ENCODE peak calls at places on chromosomes 5 and 9, in seven cellular contexts. One of them, this sample, is unnamed.

GRCh38 chr9:76215066-76215465 is 179.2 kb downstream of the RFK start:
- DNase-seq in left ventricle myocardium inferior: no peak
- DNase-seq in fibroblast of the conjunctiva: peak; percentile 5
- DNase-seq in CD8-positive, alpha-beta T cell: no peak
- DNase-seq in fibroblast of mammary gland: peak; percentile 82
- DNase-seq in EH: peak; percentile 92
- DNase-seq in head of caudate nucleus: no peak
- DNase-seq in this sample: peak; percentile 86

GRCh38 chr5:171024084-171024483 is 162.3 kb downstream of the RANBP17 start:
- DNase-seq in left ventricle myocardium inferior: no peak
- DNase-seq in fibroblast of the conjunctiva: no peak
- DNase-seq in CD8-positive, alpha-beta T cell: no peak
- DNase-seq in fibroblast of mammary gland: no peak
- DNase-seq in EH: no peak
- DNase-seq in head of caudate nucleus: no peak
- DNase-seq in this sample: no peak

GRCh38 chr9:133726401-133727276 is 11.5 kb downstream of the SARDH start:
- DNase-seq in left ventricle myocardium inferior: peak; percentile 55
- DNase-seq in fibroblast of the conjunctiva: no peak
- DNase-seq in CD8-positive, alpha-beta T cell: peak; percentile 56
- DNase-seq in fibroblast of mammary gland: peak; percentile 46
- DNase-seq in EH: peak; percentile 52
- DNase-seq in head of caudate nucleus: peak; percentile 55
- DNase-seq in this sample: peak; percentile 14

GRCh38 chr9:115289757-115290208 is 171.8 kb upstream of the TNC start:
- DNase-seq in left ventricle myocardium inferior: no peak
- DNase-seq in fibroblast of the conjunctiva: no peak
- DNase-seq in CD8-positive, alpha-beta T cell: no peak
- DNase-seq in fibroblast of mammary gland: peak; percentile 63
- DNase-seq in EH: peak; percentile 92
- DNase-seq in head of caudate nucleus: no peak
- DNase-seq in this sample: no peak

GRCh38 chr5:112757468-112758208 is 20.0 kb downstream of the APC start:
- DNase-seq in left ventricle myocardium inferior: no peak
- DNase-seq in fibroblast of the conjunctiva: peak; percentile 47
- DNase-seq in CD8-positive, alpha-beta T cell: no peak
- DNase-seq in fibroblast of mammary gland: peak; percentile 74
- DNase-seq in EH: peak; percentile 68
- DNase-seq in head of caudate nucleus: no peak
- DNase-seq in this sample: peak; percentile 43

GRCh38 chr5:54608423-54609085 is 91.0 kb downstream of the SNX18 start:
- DNase-seq in left ventricle myocardium inferior: no peak
- DNase-seq in fibroblast of the conjunctiva: no peak
- DNase-seq in CD8-positive, alpha-beta T cell: no peak
- DNase-seq in fibroblast of mammary gland: peak; percentile 17
- DNase-seq in EH: no peak
- DNase-seq in head of caudate nucleus: no peak
- DNase-seq in this sample: no peak

GRCh38 chr5:36573441-36573840 is 33.0 kb upstream of the SLC1A3 start:
- DNase-seq in left ventricle myocardium inferior: no peak
- DNase-seq in fibroblast of the conjunctiva: peak; percentile 22
- DNase-seq in CD8-positive, alpha-beta T cell: no peak
- DNase-seq in fibroblast of mammary gland: peak; percentile 77
- DNase-seq in EH: peak; percentile 59
- DNase-seq in head of caudate nucleus: no peak
- DNase-seq in this sample: no peak

GRCh38 chr9:69385474-69386091 is 60.6 kb downstream of the ENTREP1 start:
- DNase-seq in left ventricle myocardium inferior: no peak
- DNase-seq in fibroblast of the conjunctiva: no peak
- DNase-seq in CD8-positive, alpha-beta T cell: no peak
- DNase-seq in fibroblast of mammary gland: no peak
- DNase-seq in EH: no peak
- DNase-seq in head of caudate nucleus: no peak
- DNase-seq in this sample: no peak

GRCh38 chr9:6645153-6646027 is at the start of gene GLDC:
- DNase-seq in left ventricle myocardium inferior: peak; percentile 27
- DNase-seq in fibroblast of the conjunctiva: no peak
- DNase-seq in CD8-positive, alpha-beta T cell: no peak
- DNase-seq in fibroblast of mammary gland: no peak
- DNase-seq in EH: no peak
- DNase-seq in head of caudate nucleus: peak; percentile 52
- DNase-seq in this sample: no peak

GRCh38 chr5:135264451-135265445 is 134.3 kb downstream of the MACROH2A1 start:
- DNase-seq in left ventricle myocardium inferior: no peak
- DNase-seq in fibroblast of the conjunctiva: no peak
- DNase-seq in CD8-positive, alpha-beta T cell: no peak
- DNase-seq in fibroblast of mammary gland: no peak
- DNase-seq in EH: peak; percentile 56
- DNase-seq in head of caudate nucleus: no peak
- DNase-seq in this sample: no peak

GRCh38 chr5:137975208-137975607 is 57.7 kb downstream of the FAM13B start:
- DNase-seq in left ventricle myocardium inferior: no peak
- DNase-seq in fibroblast of the conjunctiva: no peak
- DNase-seq in CD8-positive, alpha-beta T cell: no peak
- DNase-seq in fibroblast of mammary gland: no peak
- DNase-seq in EH: no peak
- DNase-seq in head of caudate nucleus: no peak
- DNase-seq in this sample: no peak

GRCh38 chr5:132490484-132491367 is at the start of gene IRF1:
- DNase-seq in left ventricle myocardium inferior: peak; percentile 96
- DNase-seq in fibroblast of the conjunctiva: peak; percentile 93
- DNase-seq in CD8-positive, alpha-beta T cell: peak; percentile 99
- DNase-seq in fibroblast of mammary gland: peak; percentile 92
- DNase-seq in EH: peak; percentile 97
- DNase-seq in head of caudate nucleus: peak; percentile 94
- DNase-seq in this sample: peak; percentile 88

GRCh38 chr5:17230808-17231525 is 13.5 kb downstream of the BASP1 start:
- DNase-seq in left ventricle myocardium inferior: no peak
- DNase-seq in fibroblast of the conjunctiva: no peak
- DNase-seq in CD8-positive, alpha-beta T cell: no peak
- DNase-seq in fibroblast of mammary gland: no peak
- DNase-seq in EH: no peak
- DNase-seq in head of caudate nucleus: no peak
- DNase-seq in this sample: no peak

GRCh38 chr9:110101531-110102161 is 106.3 kb downstream of the C9orf152 start:
- DNase-seq in left ventricle myocardium inferior: peak; percentile 25
- DNase-seq in fibroblast of the conjunctiva: no peak
- DNase-seq in CD8-positive, alpha-beta T cell: no peak
- DNase-seq in fibroblast of mammary gland: peak; percentile 45
- DNase-seq in EH: no peak
- DNase-seq in head of caudate nucleus: no peak
- DNase-seq in this sample: no peak

GRCh38 chr9:136439550-136440408 is at the start of gene INPP5E:
- DNase-seq in left ventricle myocardium inferior: peak; percentile 80
- DNase-seq in fibroblast of the conjunctiva: no peak
- DNase-seq in CD8-positive, alpha-beta T cell: peak; percentile 81
- DNase-seq in fibroblast of mammary gland: peak; percentile 53
- DNase-seq in EH: peak; percentile 65
- DNase-seq in head of caudate nucleus: peak; percentile 82
- DNase-seq in this sample: peak; percentile 5

GRCh38 chr9:16197578-16198370 is 644.9 kb downstream of the CCDC171 start:
- DNase-seq in left ventricle myocardium inferior: no peak
- DNase-seq in fibroblast of the conjunctiva: no peak
- DNase-seq in CD8-positive, alpha-beta T cell: no peak
- DNase-seq in fibroblast of mammary gland: no peak
- DNase-seq in EH: peak; percentile 85
- DNase-seq in head of caudate nucleus: no peak
- DNase-seq in this sample: no peak

GRCh38 chr9:115757461-115757860 is 396.1 kb upstream of the PAPPA start:
- DNase-seq in left ventricle myocardium inferior: no peak
- DNase-seq in fibroblast of the conjunctiva: no peak
- DNase-seq in CD8-positive, alpha-beta T cell: no peak
- DNase-seq in fibroblast of mammary gland: peak; percentile 28
- DNase-seq in EH: peak; percentile 7
- DNase-seq in head of caudate nucleus: no peak
- DNase-seq in this sample: no peak

GRCh38 chr5:180526265-180526664 is 32.1 kb downstream of the CNOT6 start:
- DNase-seq in left ventricle myocardium inferior: no peak
- DNase-seq in fibroblast of the conjunctiva: no peak
- DNase-seq in CD8-positive, alpha-beta T cell: no peak
- DNase-seq in fibroblast of mammary gland: peak; percentile 5
- DNase-seq in EH: no peak
- DNase-seq in head of caudate nucleus: no peak
- DNase-seq in this sample: no peak

GRCh38 chr9:111198936-111199335 is 131.1 kb downstream of the OR2K2 start:
- DNase-seq in left ventricle myocardium inferior: no peak
- DNase-seq in fibroblast of the conjunctiva: no peak
- DNase-seq in CD8-positive, alpha-beta T cell: no peak
- DNase-seq in fibroblast of mammary gland: peak; percentile 44
- DNase-seq in EH: peak; percentile 54
- DNase-seq in head of caudate nucleus: no peak
- DNase-seq in this sample: no peak

GRCh38 chr9:134604834-134605233 is 36.8 kb upstream of the COL5A1 start:
- DNase-seq in left ventricle myocardium inferior: no peak
- DNase-seq in fibroblast of the conjunctiva: no peak
- DNase-seq in CD8-positive, alpha-beta T cell: no peak
- DNase-seq in fibroblast of mammary gland: no peak
- DNase-seq in EH: no peak
- DNase-seq in head of caudate nucleus: no peak
- DNase-seq in this sample: no peak

GRCh38 chr9:17942498-17942897 is 363.6 kb downstream of the SH3GL2 start:
- DNase-seq in left ventricle myocardium inferior: no peak
- DNase-seq in fibroblast of the conjunctiva: no peak
- DNase-seq in CD8-positive, alpha-beta T cell: no peak
- DNase-seq in fibroblast of mammary gland: no peak
- DNase-seq in EH: no peak
- DNase-seq in head of caudate nucleus: no peak
- DNase-seq in this sample: no peak

GRCh38 chr5:98248949-98249348 is 524.5 kb upstream of the RGMB start:
- DNase-seq in left ventricle myocardium inferior: no peak
- DNase-seq in fibroblast of the conjunctiva: peak; percentile 40
- DNase-seq in CD8-positive, alpha-beta T cell: no peak
- DNase-seq in fibroblast of mammary gland: peak; percentile 92
- DNase-seq in EH: peak; percentile 92
- DNase-seq in head of caudate nucleus: no peak
- DNase-seq in this sample: peak; percentile 64

GRCh38 chr5:2522372-2522771 is 229.1 kb downstream of the IRX2 start:
- DNase-seq in left ventricle myocardium inferior: no peak
- DNase-seq in fibroblast of the conjunctiva: no peak
- DNase-seq in CD8-positive, alpha-beta T cell: no peak
- DNase-seq in fibroblast of mammary gland: no peak
- DNase-seq in EH: no peak
- DNase-seq in head of caudate nucleus: no peak
- DNase-seq in this sample: no peak

GRCh38 chr5:163915481-163915961 is 410.1 kb downstream of the MAT2B start:
- DNase-seq in left ventricle myocardium inferior: no peak
- DNase-seq in fibroblast of the conjunctiva: no peak
- DNase-seq in CD8-positive, alpha-beta T cell: no peak
- DNase-seq in fibroblast of mammary gland: peak; percentile 14
- DNase-seq in EH: no peak
- DNase-seq in head of caudate nucleus: no peak
- DNase-seq in this sample: no peak

GRCh38 chr9:8558176-8558575 is 758.6 kb upstream of the DMAC1 start:
- DNase-seq in left ventricle myocardium inferior: no peak
- DNase-seq in fibroblast of the conjunctiva: peak; percentile 18
- DNase-seq in CD8-positive, alpha-beta T cell: no peak
- DNase-seq in fibroblast of mammary gland: peak; percentile 91
- DNase-seq in EH: no peak
- DNase-seq in head of caudate nucleus: no peak
- DNase-seq in this sample: no peak

GRCh38 chr5:82620957-82621600 is 342.9 kb upstream of the RPS23 start:
- DNase-seq in left ventricle myocardium inferior: no peak
- DNase-seq in fibroblast of the conjunctiva: no peak
- DNase-seq in CD8-positive, alpha-beta T cell: no peak
- DNase-seq in fibroblast of mammary gland: no peak
- DNase-seq in EH: peak; percentile 30
- DNase-seq in head of caudate nucleus: no peak
- DNase-seq in this sample: no peak

GRCh38 chr9:89463986-89464901 is 33.7 kb downstream of the SEMA4D start:
- DNase-seq in left ventricle myocardium inferior: no peak
- DNase-seq in fibroblast of the conjunctiva: no peak
- DNase-seq in CD8-positive, alpha-beta T cell: peak; percentile 71
- DNase-seq in fibroblast of mammary gland: no peak
- DNase-seq in EH: no peak
- DNase-seq in head of caudate nucleus: no peak
- DNase-seq in this sample: no peak

GRCh38 chr5:180373475-180374269 is 20.5 kb upstream of the GFPT2 start:
- DNase-seq in left ventricle myocardium inferior: no peak
- DNase-seq in fibroblast of the conjunctiva: no peak
- DNase-seq in CD8-positive, alpha-beta T cell: no peak
- DNase-seq in fibroblast of mammary gland: no peak
- DNase-seq in EH: no peak
- DNase-seq in head of caudate nucleus: no peak
- DNase-seq in this sample: no peak

GRCh38 chr9:94979904-94980507 is 253.5 kb downstream of the AOPEP start:
- DNase-seq in left ventricle myocardium inferior: no peak
- DNase-seq in fibroblast of the conjunctiva: no peak
- DNase-seq in CD8-positive, alpha-beta T cell: no peak
- DNase-seq in fibroblast of mammary gland: no peak
- DNase-seq in EH: no peak
- DNase-seq in head of caudate nucleus: no peak
- DNase-seq in this sample: no peak

GRCh38 chr5:36599986-36600779 is 6.2 kb upstream of the SLC1A3 start:
- DNase-seq in left ventricle myocardium inferior: no peak
- DNase-seq in fibroblast of the conjunctiva: no peak
- DNase-seq in CD8-positive, alpha-beta T cell: no peak
- DNase-seq in fibroblast of mammary gland: peak; percentile 96
- DNase-seq in EH: no peak
- DNase-seq in head of caudate nucleus: no peak
- DNase-seq in this sample: no peak

GRCh38 chr5:56412601-56413379 is 179.7 kb upstream of the ANKRD55 start:
- DNase-seq in left ventricle myocardium inferior: peak; percentile 42
- DNase-seq in fibroblast of the conjunctiva: no peak
- DNase-seq in CD8-positive, alpha-beta T cell: no peak
- DNase-seq in fibroblast of mammary gland: no peak
- DNase-seq in EH: no peak
- DNase-seq in head of caudate nucleus: peak; percentile 27
- DNase-seq in this sample: no peak

GRCh38 chr5:71790433-71790832 is 71.4 kb downstream of the CARTPT start:
- DNase-seq in left ventricle myocardium inferior: no peak
- DNase-seq in fibroblast of the conjunctiva: no peak
- DNase-seq in CD8-positive, alpha-beta T cell: no peak
- DNase-seq in fibroblast of mammary gland: no peak
- DNase-seq in EH: no peak
- DNase-seq in head of caudate nucleus: no peak
- DNase-seq in this sample: no peak

GRCh38 chr9:121662896-121663580 is 11.6 kb downstream of the DAB2IP start:
- DNase-seq in left ventricle myocardium inferior: no peak
- DNase-seq in fibroblast of the conjunctiva: no peak
- DNase-seq in CD8-positive, alpha-beta T cell: no peak
- DNase-seq in fibroblast of mammary gland: no peak
- DNase-seq in EH: peak; percentile 63
- DNase-seq in head of caudate nucleus: no peak
- DNase-seq in this sample: no peak

GRCh38 chr5:125012727-125013451 is 266.4 kb upstream of the ZNF608 start:
- DNase-seq in left ventricle myocardium inferior: no peak
- DNase-seq in fibroblast of the conjunctiva: no peak
- DNase-seq in CD8-positive, alpha-beta T cell: no peak
- DNase-seq in fibroblast of mammary gland: no peak
- DNase-seq in EH: no peak
- DNase-seq in head of caudate nucleus: no peak
- DNase-seq in this sample: no peak

GRCh38 chr9:99158629-99159028 is 53.7 kb downstream of the TGFBR1 start:
- DNase-seq in left ventricle myocardium inferior: no peak
- DNase-seq in fibroblast of the conjunctiva: no peak
- DNase-seq in CD8-positive, alpha-beta T cell: no peak
- DNase-seq in fibroblast of mammary gland: no peak
- DNase-seq in EH: peak; percentile 16
- DNase-seq in head of caudate nucleus: no peak
- DNase-seq in this sample: no peak

GRCh38 chr9:115200711-115201505 is 83.0 kb upstream of the TNC start:
- DNase-seq in left ventricle myocardium inferior: no peak
- DNase-seq in fibroblast of the conjunctiva: no peak
- DNase-seq in CD8-positive, alpha-beta T cell: no peak
- DNase-seq in fibroblast of mammary gland: peak; percentile 97
- DNase-seq in EH: peak; percentile 86
- DNase-seq in head of caudate nucleus: no peak
- DNase-seq in this sample: no peak

GRCh38 chr9:87379300-87379699 is 118.4 kb upstream of the DAPK1 start:
- DNase-seq in left ventricle myocardium inferior: no peak
- DNase-seq in fibroblast of the conjunctiva: no peak
- DNase-seq in CD8-positive, alpha-beta T cell: no peak
- DNase-seq in fibroblast of mammary gland: no peak
- DNase-seq in EH: no peak
- DNase-seq in head of caudate nucleus: no peak
- DNase-seq in this sample: no peak

GRCh38 chr9:34463098-34463900 is 4.7 kb downstream of the DNAI1 start:
- DNase-seq in left ventricle myocardium inferior: no peak
- DNase-seq in fibroblast of the conjunctiva: peak; percentile 26
- DNase-seq in CD8-positive, alpha-beta T cell: no peak
- DNase-seq in fibroblast of mammary gland: peak; percentile 94
- DNase-seq in EH: peak; percentile 74
- DNase-seq in head of caudate nucleus: peak; percentile 7
- DNase-seq in this sample: peak; percentile 10